ENCODE peak calls at places on chromosomes 2 and 18, in five cellular contexts. G is AG20443, X is GM06990, N is MM.1S, L is chondrocyte. O is an unnamed sample.

GRCh38 chr18:59560556-59560955 is 136.7 kb downstream of the CCBE1 start:
- DNase-seq in L (no peak), X (no peak), N (no peak), G (peak), O (no peak)

GRCh38 chr2:2805263-2805662 is 474.2 kb upstream of the MYT1L start:
- DNase-seq in G (no peak), N (no peak), X (no peak), L (no peak), O (no peak)

GRCh38 chr2:1871171-1871570 is 126.9 kb upstream of the PXDN start:
- DNase-seq in L (no peak), N (no peak), X (no peak), G (no peak), O (no peak)

GRCh38 chr2:231245253-231246094 is 47.0 kb downstream of the ARMC9 start:
- DNase-seq in G (no peak), X (no peak), N (no peak), L (no peak), O (no peak)

GRCh38 chr18:57171026-57171425 is 24.1 kb downstream of the BOD1L2 start:
- DNase-seq in N (no peak), L (no peak), G (no peak), X (no peak), O (no peak)

GRCh38 chr2:195961873-195962272 is 106.8 kb downstream of the DNAH7 start:
- DNase-seq in N (peak), X (no peak), G (no peak), L (no peak), O (no peak)

GRCh38 chr2:145811467-145812162 is 1291.7 kb upstream of the ZEB2 start:
- DNase-seq in X (no peak), N (no peak), G (no peak), L (no peak), O (no peak)

GRCh38 chr2:129906139-129906860 is 73.2 kb upstream of the RAB6C start:
- DNase-seq in N (no peak), L (no peak), G (no peak), X (no peak), O (no peak)

GRCh38 chr18:70082430-70082829 is 123.1 kb downstream of the RTTN start:
- DNase-seq in X (no peak), L (no peak), G (no peak), N (no peak), O (no peak)

GRCh38 chr18:50902797-50903196 is 23.9 kb downstream of the ME2 start:
- DNase-seq in L (no peak), X (no peak), N (no peak), G (no peak), O (no peak)

GRCh38 chr2:120722603-120723421 is 12.9 kb upstream of the GLI2 start:
- DNase-seq in L (peak), G (peak), X (no peak), N (no peak), O (no peak)

GRCh38 chr2:202158796-202159195 is 79.6 kb downstream of the SUMO1 start:
- DNase-seq in L (no peak), G (no peak), X (no peak), N (no peak), O (no peak)

GRCh38 chr18:9700261-9700796 is 7.8 kb upstream of the RAB31 start:
- DNase-seq in L (no peak), G (no peak), X (no peak), N (no peak), O (no peak)

GRCh38 chr2:136386046-136386445 is 268.1 kb upstream of the CXCR4 start:
- DNase-seq in N (no peak), L (no peak), X (no peak), G (peak), O (no peak)

GRCh38 chr2:111178730-111179405 is 58.2 kb downstream of the BCL2L11 start:
- DNase-seq in L (no peak), G (no peak), X (no peak), N (no peak), O (no peak)

GRCh38 chr2:30914456-30914855 is 107.2 kb upstream of the CAPN13 start:
- DNase-seq in N (no peak), L (no peak), X (no peak), G (no peak), O (no peak)

GRCh38 chr2:71067567-71068217 is 756 bp upstream of the NAGK start:
- DNase-seq in N (peak), G (no peak), L (no peak), X (no peak), O (no peak)

GRCh38 chr2:133200684-133201421 is 367.4 kb downstream of the NCKAP5 start:
- DNase-seq in X (no peak), L (no peak), G (peak), N (no peak), O (no peak)

GRCh38 chr18:63162271-63163014 is 157.1 kb downstream of the BCL2 start:
- DNase-seq in G (peak), N (peak), L (no peak), X (peak), O (no peak)

GRCh38 chr2:236503100-236503499 is 66.5 kb upstream of the ACKR3 start:
- DNase-seq in N (no peak), G (peak), L (no peak), X (no peak), O (no peak)

GRCh38 chr2:28602751-28603639 is 107.1 kb downstream of the PLB1 start:
- DNase-seq in X (no peak), N (no peak), L (peak), G (no peak), O (no peak)

GRCh38 chr2:54638774-54639187 is 84.7 kb upstream of the EML6 start:
- DNase-seq in X (no peak), L (no peak), G (no peak), N (no peak), O (no peak)

GRCh38 chr2:134669731-134670669 is 48.8 kb downstream of the TMEM163 start:
- DNase-seq in G (no peak), L (no peak), X (no peak), N (no peak), O (peak)

GRCh38 chr2:109681633-109682032 is 67.5 kb downstream of the SOWAHC start:
- DNase-seq in G (no peak), X (no peak), N (no peak), L (no peak), O (no peak)

GRCh38 chr2:10493075-10493635 is 45.0 kb upstream of the ODC1 start:
- DNase-seq in X (no peak), N (no peak), L (no peak), G (no peak), O (no peak)

GRCh38 chr2:177782613-177783012 is 290.0 kb downstream of the PDE11A start:
- DNase-seq in X (no peak), G (no peak), N (no peak), L (no peak), O (no peak)

GRCh38 chr18:23716966-23717365 is 27.7 kb downstream of the LAMA3 start:
- DNase-seq in L (no peak), X (no peak), G (no peak), N (no peak), O (no peak)

GRCh38 chr2:176388886-176389285 is 119.6 kb downstream of the MTX2 start:
- DNase-seq in X (no peak), L (no peak), G (no peak), N (no peak), O (no peak)

GRCh38 chr2:11674983-11675382 is 5.0 kb upstream of the NTSR2 start:
- DNase-seq in N (no peak), G (no peak), X (no peak), L (no peak), O (no peak)

GRCh38 chr18:58639237-58639636 is 10.3 kb upstream of the ALPK2 start:
- DNase-seq in G (no peak), L (no peak), N (no peak), X (no peak), O (no peak)

GRCh38 chr2:70596293-70596692 is 42.7 kb upstream of the TGFA start:
- DNase-seq in X (no peak), G (no peak), L (no peak), N (no peak), O (no peak)

GRCh38 chr2:54348672-54349071 is 92.6 kb upstream of the TSPYL6 start:
- DNase-seq in L (no peak), N (no peak), X (no peak), G (no peak), O (no peak)

GRCh38 chr18:75070625-75071483 is 138.1 kb downstream of the PTGR3 start:
- DNase-seq in N (no peak), L (no peak), G (peak), X (peak), O (peak)

GRCh38 chr2:19607931-19608762 is 249.7 kb upstream of the OSR1 start:
- DNase-seq in G (peak), L (no peak), N (no peak), X (no peak), O (no peak)